ENCODE peak calls at places on chromosomes 7 and 10, in eight cellular contexts. W, F, Z, V, J, O, T and R are unnamed samples. For H3K4me1, the result is how much of the 10 kb centered on the place peaks cover.

GRCh38 chr10:104580774-104581675 is 60.1 kb upstream of the SORCS3 start:
- DNase-seq in W (peak), F (peak), Z (peak), V (peak), J (peak), O (peak), T (peak), R (peak)

GRCh38 chr10:15068802-15069201 is 19.8 kb downstream of the ACBD7 start:
- DNase-seq in W (peak), F (peak), Z (no peak), V (no peak), J (no peak), O (no peak), T (no peak), R (no peak)

GRCh38 chr10:20254078-20254477 is 437.8 kb downstream of the PLXDC2 start:
- DNase-seq in W (peak), F (peak), Z (no peak), V (no peak), J (no peak), O (no peak), T (no peak), R (no peak)

GRCh38 chr7:11831727-11832495 is at the start of gene THSD7A:
- DNase-seq in W (peak), F (peak), Z (no peak), V (peak), J (peak), O (no peak), T (no peak), R (no peak)

GRCh38 chr7:98278936-98279335 is 2.5 kb upstream of the BRI3 start:
- DNase-seq in W (no peak), F (no peak), Z (no peak), V (no peak), J (no peak), O (no peak), T (no peak), R (no peak)

GRCh38 chr7:129855234-129855673 is 97.5 kb downstream of the UBE2H start:
- DNase-seq in W (peak), F (peak), Z (no peak), V (no peak), J (no peak), O (no peak), T (no peak), R (no peak)

GRCh38 chr7:113770146-113770738 is 148.6 kb downstream of the PPP1R3A start:
- DNase-seq in W (no peak), F (no peak), Z (no peak), V (no peak), J (no peak), O (no peak), T (no peak), R (no peak)

GRCh38 chr10:71342850-71343773 is 24.1 kb downstream of the SLC29A3 start:
- DNase-seq in W (peak), F (peak), Z (peak), V (no peak), J (peak), O (no peak), T (no peak), R (peak)

GRCh38 chr10:70035531-70035930 is 17.1 kb upstream of the MACROH2A2 start:
- DNase-seq in W (no peak), F (no peak), Z (no peak), V (no peak), J (no peak), O (no peak), T (no peak), R (no peak)

GRCh38 chr10:30027057-30028005 is 32.1 kb downstream of the JCAD start:
- DNase-seq in W (no peak), F (no peak), Z (peak), V (peak), J (peak), O (no peak), T (peak), R (no peak)

GRCh38 chr7:140609646-140610045 is 31.0 kb downstream of the DENND2A start:
- DNase-seq in W (peak), F (peak), Z (no peak), V (no peak), J (no peak), O (no peak), T (no peak), R (no peak)

GRCh38 chr7:8261711-8262695 is at the start of gene ICA1:
- DNase-seq in W (peak), F (no peak), Z (peak), V (no peak), J (peak), O (no peak), T (peak), R (no peak)

GRCh38 chr10:11108356-11108755 is 90.7 kb downstream of the CELF2 start:
- DNase-seq in W (no peak), F (no peak), Z (no peak), V (no peak), J (no peak), O (no peak), T (no peak), R (no peak)

GRCh38 chr7:94907420-94908203 is at the start of gene PPP1R9A:
- DNase-seq in W (peak), F (no peak), Z (no peak), V (no peak), J (peak), O (no peak), T (no peak), R (peak)

GRCh38 chr7:767941-768729 is 41.1 kb upstream of the PRKAR1B start:
- DNase-seq in W (peak), F (peak), Z (no peak), V (no peak), J (no peak), O (no peak), T (peak), R (peak)

GRCh38 chr10:27558612-27559020 is 54.5 kb downstream of the RAB18 start:
- DNase-seq in W (peak), F (peak), Z (peak), V (no peak), J (peak), O (no peak), T (peak), R (peak)

GRCh38 chr10:124917939-124918830 is 23.7 kb upstream of the ZRANB1 start:
- DNase-seq in W (peak), F (peak), Z (no peak), V (peak), J (no peak), O (no peak), T (no peak), R (peak)

GRCh38 chr7:30433082-30433481 is 45.5 kb downstream of the NOD1 start:
- DNase-seq in W (peak), F (peak), Z (peak), V (no peak), J (peak), O (no peak), T (no peak), R (peak)

GRCh38 chr10:110641256-110641655 is 2.9 kb upstream of the RBM20 start:
- DNase-seq in W (no peak), F (peak), Z (no peak), V (no peak), J (peak), O (no peak), T (peak), R (peak)

GRCh38 chr7:138228764-138229163 is 152.5 kb downstream of the AKR1D1 start:
- DNase-seq in W (no peak), F (no peak), Z (no peak), V (no peak), J (no peak), O (no peak), T (no peak), R (no peak)

GRCh38 chr10:88342733-88343310 is 240.3 kb downstream of the RNLS start:
- DNase-seq in W (no peak), F (no peak), Z (no peak), V (no peak), J (peak), O (no peak), T (no peak), R (no peak)

GRCh38 chr10:79347894-79348639 is 798 bp downstream of the PPIF start:
- DNase-seq in W (peak), F (peak), Z (peak), V (peak), J (peak), O (no peak), T (peak), R (peak)

GRCh38 chr7:77697535-77697831 is 1.2 kb downstream of the RSBN1L start:
- DNase-seq in W (no peak), F (no peak), Z (peak), V (no peak), J (peak), O (no peak), T (no peak), R (peak)
- H3K27ac ChIP-seq in W (peak), F (peak), Z (peak), V (peak), J (peak), O (peak), T (peak), R (peak)

DNA sequence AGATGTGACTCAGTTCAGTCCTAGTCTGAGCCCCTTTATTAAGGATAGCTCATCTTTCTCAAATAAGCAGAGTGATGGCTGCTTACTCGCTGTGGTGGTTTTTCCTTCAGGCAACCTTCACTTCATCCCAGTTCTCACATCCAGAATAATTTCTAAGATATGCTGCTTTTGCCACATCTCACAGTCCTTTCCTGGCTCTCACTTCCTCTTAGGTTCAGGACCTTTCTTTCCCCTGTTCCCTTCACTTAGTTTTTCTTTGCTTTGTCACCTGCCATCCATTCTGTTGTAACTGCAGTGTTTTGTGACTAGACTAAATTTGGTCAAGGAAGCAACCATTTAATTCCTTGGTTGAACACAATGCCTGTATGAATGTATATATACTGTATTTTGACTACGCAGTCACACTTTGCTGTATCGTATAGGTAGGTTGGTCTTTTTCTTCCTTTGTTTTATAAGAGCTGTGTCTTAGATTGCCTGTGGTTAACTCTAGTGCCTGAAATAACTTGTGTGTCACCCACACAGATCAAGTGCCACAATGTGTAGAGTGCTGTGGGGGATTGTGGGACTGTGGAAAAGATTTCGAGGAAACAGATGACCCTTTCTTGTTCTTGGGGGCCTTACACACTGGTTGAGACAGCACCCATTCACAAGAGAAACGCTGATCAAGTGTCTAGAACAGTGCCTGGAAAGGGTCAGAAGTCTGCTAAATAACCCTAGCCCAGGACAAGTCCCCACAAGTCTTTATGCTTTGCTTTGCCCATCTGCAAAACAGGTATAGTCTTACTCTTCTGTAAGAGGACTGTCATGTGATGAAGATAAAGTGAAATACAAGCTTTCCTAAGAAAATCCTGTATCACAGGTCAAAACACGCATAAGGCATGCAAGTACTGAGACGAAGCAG is 2.6 kb downstream of the ZNF655 start:
- DNase-seq in W (no peak), F (no peak), Z (no peak), V (no peak), J (no peak), O (no peak), T (no peak), R (no peak)
- H3K4me1 ChIP-seq in W (under half), F (under half), Z (under half), V (under half), J (under half), O (under half), T (under half), R (under half)

GRCh38 chr7:27175005-27175625 is 995 bp upstream of the HOXA10 start:
- DNase-seq in W (no peak), F (no peak), Z (peak), V (no peak), J (peak), O (no peak), T (no peak), R (peak)
- H3K4me3 ChIP-seq in W (no peak), F (no peak), Z (no peak), V (no peak), J (peak), O (no peak), T (no peak), R (peak)

DNA sequence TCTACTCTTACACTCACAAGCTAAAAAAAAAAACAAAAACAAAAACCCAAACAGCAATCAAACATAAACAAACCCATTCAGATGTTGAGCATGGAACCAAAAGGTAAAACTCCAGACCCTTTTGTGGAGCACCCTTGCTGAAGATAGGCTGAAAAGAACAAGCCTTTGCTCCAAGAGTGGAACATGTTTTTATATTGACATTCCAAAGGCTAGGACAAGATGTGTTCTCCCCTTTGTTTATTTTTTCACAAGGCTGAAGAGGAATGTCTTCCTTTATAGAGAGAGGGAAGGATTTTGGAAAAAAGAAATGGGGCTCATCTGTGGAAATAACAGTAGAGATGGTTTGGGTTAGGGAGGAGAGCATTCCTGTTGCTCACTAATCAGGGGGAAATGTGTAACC is 87.2 kb upstream of the ELMO1 start:
- DNase-seq in W (no peak), F (no peak), Z (no peak), V (no peak), J (no peak), O (no peak), T (no peak), R (no peak)
- H3K27ac ChIP-seq in W (no peak), F (no peak), Z (no peak), V (no peak), J (no peak), O (peak), T (no peak), R (no peak)

GRCh38 chr10:119318411-119319160 is 111.2 kb downstream of the GRK5 start:
- DNase-seq in W (no peak), F (no peak), Z (no peak), V (no peak), J (no peak), O (no peak), T (no peak), R (no peak)

GRCh38 chr10:119320981-119321380 is 113.6 kb downstream of the GRK5 start:
- DNase-seq in W (no peak), F (peak), Z (no peak), V (no peak), J (no peak), O (no peak), T (no peak), R (no peak)

GRCh38 chr10:119316729-119317097 is 109.3 kb downstream of the GRK5 start:
- DNase-seq in W (peak), F (peak), Z (no peak), V (no peak), J (no peak), O (peak), T (no peak), R (no peak)

GRCh38 chr10:119319920-119320258 is 112.5 kb downstream of the GRK5 start:
- DNase-seq in W (no peak), F (no peak), Z (no peak), V (no peak), J (no peak), O (no peak), T (no peak), R (no peak)

DNA sequence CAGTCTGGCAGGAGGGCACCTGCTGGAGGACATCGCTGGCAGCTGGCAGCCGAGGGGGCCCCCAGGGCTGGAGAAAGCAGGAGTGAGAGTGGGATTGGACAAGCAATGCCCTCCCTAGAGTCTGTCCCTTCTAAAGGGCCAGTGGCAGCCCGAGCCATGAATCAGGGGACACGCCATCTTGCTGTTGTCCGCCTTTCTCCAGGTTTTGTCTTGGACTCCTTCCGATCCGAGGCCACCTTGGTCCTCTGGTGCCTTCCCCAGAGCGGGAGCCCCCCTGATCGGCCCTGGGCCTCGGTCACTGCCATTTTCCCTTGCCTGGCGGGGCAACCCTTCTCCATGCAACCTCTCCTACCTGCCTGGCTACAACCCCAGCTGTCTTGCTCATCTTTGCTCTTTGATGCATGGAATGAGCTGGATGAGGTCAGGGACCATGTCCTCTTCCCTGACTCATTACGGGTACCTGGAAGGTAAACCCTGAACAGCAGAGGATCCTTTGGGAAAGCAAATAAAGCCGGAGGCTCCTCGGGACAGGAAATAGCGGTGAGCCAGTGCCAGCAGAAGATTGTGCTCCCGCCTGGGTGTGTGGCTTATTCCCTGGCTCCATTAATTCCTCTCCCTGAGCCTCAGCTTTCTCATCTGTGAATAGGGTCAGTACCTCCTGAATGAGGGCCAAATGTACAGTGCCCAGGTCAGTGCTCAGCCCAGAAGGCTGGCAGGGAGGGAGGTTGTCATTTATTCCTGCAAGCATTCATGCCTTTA is 112.0 kb downstream of the GRK5 start:
- DNase-seq in W (no peak), F (no peak), Z (no peak), V (no peak), J (no peak), O (no peak), T (no peak), R (no peak)
- H3K4me1 ChIP-seq in W (under half), F (half or more), Z (under half), V (under half), J (under half), O (half or more), T (under half), R (under half)

GRCh38 chr7:47535704-47536628 is 45.9 kb downstream of the TNS3 start:
- DNase-seq in W (no peak), F (no peak), Z (no peak), V (no peak), J (no peak), O (no peak), T (no peak), R (no peak)
- H3K4me3 ChIP-seq in W (no peak), F (no peak), Z (no peak), V (no peak), J (no peak), O (peak), T (no peak), R (no peak)

GRCh38 chr7:75584385-75584784 is 92.3 kb downstream of the SPDYE5 start:
- DNase-seq in W (no peak), F (no peak), Z (no peak), V (no peak), J (no peak), O (no peak), T (no peak), R (peak)
- H3K27ac ChIP-seq in W (no peak), F (no peak), Z (no peak), V (no peak), J (no peak), O (no peak), T (no peak), R (no peak)